ENCODE peak calls at places on chromosomes 2 and 18, in ten cellular contexts. V is stomach; I is RWPE2; E is naive thymus-derived CD4-positive, alpha-beta T cell; K is transverse colon; R is CD8-positive, alpha-beta T cell; Z is cardiac muscle cell; C is heart right ventricle; M is mesenchymal stem cell; Y is MM.1S. P is an unnamed sample.

GRCh38 chr2:26971911-26972786 is 1.7 kb downstream of the MAPRE3 start:
- DNase-seq in V (peak; percentile 49), I (no peak), E (no peak), K (no peak), R (no peak), Z (peak; percentile 52), C (no peak), M (no peak), Y (no peak), P (no peak)

GRCh38 chr18:79405781-79406575 is 10.2 kb downstream of the NFATC1 start:
- DNase-seq in V (peak; percentile 59), I (no peak), E (peak; percentile 94), K (peak; percentile 77), R (peak; percentile 78), Z (no peak), C (peak; percentile 59), M (no peak), Y (no peak), P (peak; percentile 59)

GRCh38 chr18:73768043-73768442 is 379.6 kb downstream of the FBXO15 start:
- DNase-seq in V (no peak), I (no peak), E (no peak), K (no peak), R (no peak), Z (no peak), C (no peak), M (no peak), Y (no peak), P (no peak)

GRCh38 chr2:202035941-202036372 is 2.3 kb downstream of the FZD7 start:
- DNase-seq in V (no peak), I (no peak), E (no peak), K (no peak), R (no peak), Z (peak; percentile 17), C (peak; percentile 22), M (no peak), Y (no peak), P (no peak)

GRCh38 chr2:16621348-16621747 is 44.3 kb downstream of the CYRIA start:
- DNase-seq in V (no peak), I (no peak), E (no peak), K (no peak), R (no peak), Z (no peak), C (no peak), M (peak; percentile 86), Y (no peak), P (no peak)

GRCh38 chr18:53991805-53992204 is 232.7 kb downstream of the MBD2 start:
- DNase-seq in V (no peak), I (no peak), E (no peak), K (no peak), R (no peak), Z (no peak), C (no peak), M (no peak), Y (no peak), P (no peak)

GRCh38 chr2:121648611-121649401 is 456 bp downstream of the CLASP1 start:
- DNase-seq in V (peak; percentile 52), I (peak; percentile 62), E (peak; percentile 66), K (peak; percentile 47), R (peak; percentile 29), Z (peak; percentile 78), C (peak; percentile 55), M (peak; percentile 74), Y (peak; percentile 57), P (peak; percentile 78)

GRCh38 chr2:26740346-26740745 is 23.7 kb upstream of the SLC35F6 start:
- DNase-seq in V (no peak), I (no peak), E (no peak), K (no peak), R (no peak), Z (no peak), C (no peak), M (no peak), Y (no peak), P (no peak)

GRCh38 chr18:62948788-62949187 is 233.4 kb downstream of the PHLPP1 start:
- DNase-seq in V (no peak), I (no peak), E (no peak), K (no peak), R (no peak), Z (no peak), C (no peak), M (no peak), Y (no peak), P (no peak)

GRCh38 chr2:65413610-65414009 is 18.8 kb downstream of the SPRED2 start:
- DNase-seq in V (no peak), I (no peak), E (no peak), K (no peak), R (no peak), Z (no peak), C (no peak), M (peak; percentile 26), Y (no peak), P (no peak)

GRCh38 chr2:65417509-65418085 is 14.8 kb downstream of the SPRED2 start:
- DNase-seq in V (no peak), I (no peak), E (no peak), K (no peak), R (no peak), Z (no peak), C (no peak), M (no peak), Y (no peak), P (no peak)

GRCh38 chr2:65416945-65417344 is 15.5 kb downstream of the SPRED2 start:
- DNase-seq in V (peak; percentile 67), I (no peak), E (no peak), K (peak; percentile 71), R (no peak), Z (no peak), C (no peak), M (no peak), Y (no peak), P (no peak)

GRCh38 chr2:65415091-65415490 is 17.3 kb downstream of the SPRED2 start:
- DNase-seq in V (no peak), I (no peak), E (no peak), K (no peak), R (no peak), Z (no peak), C (no peak), M (no peak), Y (no peak), P (no peak)

GRCh38 chr2:65416321-65416720 is 16.1 kb downstream of the SPRED2 start:
- DNase-seq in V (no peak), I (no peak), E (no peak), K (no peak), R (no peak), Z (no peak), C (no peak), M (no peak), Y (no peak), P (no peak)
- H3K4me1 ChIP-seq in V (peaks cover 50% of the 10 kb centered on the region), I (peaks cover 11% of the 10 kb centered on the region), E (no peaks in the 10 kb centered on the region), K (peaks cover 43% of the 10 kb centered on the region), R (peaks cover 9% of the 10 kb centered on the region), Z (peaks cover 7% of the 10 kb centered on the region), C (peaks cover 78% of the 10 kb centered on the region), M (peaks cover 8% of the 10 kb centered on the region), Y (no peaks in the 10 kb centered on the region), P (no peaks in the 10 kb centered on the region)

DNA sequence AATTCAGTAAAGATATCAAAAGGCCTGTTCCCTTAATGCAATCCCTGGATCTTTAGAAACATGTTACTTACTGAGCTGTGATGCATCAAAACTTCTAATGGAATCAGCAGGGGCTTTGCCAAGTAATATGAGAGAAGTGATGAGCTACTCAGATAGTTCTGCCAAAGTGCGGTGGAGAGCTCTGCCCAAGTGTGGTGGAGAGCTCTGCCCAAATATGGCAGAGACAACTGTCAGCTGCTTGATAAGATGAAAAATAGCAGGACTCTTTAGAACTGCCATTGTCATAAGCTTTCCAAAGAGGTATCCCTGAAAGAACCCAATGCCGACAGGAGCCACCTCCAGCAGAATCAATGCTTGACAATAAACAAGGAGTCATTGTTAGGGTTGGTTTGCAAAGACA is 167.9 kb upstream of the SLC39A10 start:
- DNase-seq in V (no peak), I (no peak), E (no peak), K (no peak), R (no peak), Z (peak; percentile 13), C (no peak), M (no peak), Y (no peak), P (no peak)
- H3K4me1 ChIP-seq in V (no peaks in the 10 kb centered on the region), I (peaks cover 12% of the 10 kb centered on the region), E (no peaks in the 10 kb centered on the region), K (no peaks in the 10 kb centered on the region), R (peaks cover 13% of the 10 kb centered on the region), Z (peaks cover 29% of the 10 kb centered on the region), C (no peaks in the 10 kb centered on the region), M (no peaks in the 10 kb centered on the region), Y (peaks cover 25% of the 10 kb centered on the region), P (no peaks in the 10 kb centered on the region)

GRCh38 chr2:168246072-168246482 is 1.3 kb downstream of the STK39 start:
- DNase-seq in V (no peak), I (no peak), E (no peak), K (no peak), R (no peak), Z (no peak), C (no peak), M (peak; percentile 26), Y (no peak), P (no peak)
- H3K4me1 ChIP-seq in V (peaks cover 39% of the 10 kb centered on the region), I (peaks cover 37% of the 10 kb centered on the region), E (peaks cover 34% of the 10 kb centered on the region), K (peaks cover 32% of the 10 kb centered on the region), R (peaks cover 46% of the 10 kb centered on the region), Z (peaks cover 36% of the 10 kb centered on the region), C (peaks cover 43% of the 10 kb centered on the region), M (peaks cover 8% of the 10 kb centered on the region), Y (peaks cover 6% of the 10 kb centered on the region), P (no peaks in the 10 kb centered on the region)

GRCh38 chr2:46117994-46118393 is 179.2 kb upstream of the EPAS1 start:
- DNase-seq in V (no peak), I (no peak), E (no peak), K (no peak), R (no peak), Z (no peak), C (no peak), M (no peak), Y (no peak), P (no peak)

GRCh38 chr2:46117379-46117778 is 179.8 kb upstream of the EPAS1 start:
- DNase-seq in V (no peak), I (no peak), E (no peak), K (no peak), R (no peak), Z (no peak), C (no peak), M (no peak), Y (no peak), P (no peak)

GRCh38 chr2:46116616-46117015 is 180.6 kb upstream of the EPAS1 start:
- DNase-seq in V (no peak), I (no peak), E (no peak), K (no peak), R (no peak), Z (no peak), C (no peak), M (no peak), Y (no peak), P (no peak)

GRCh38 chr2:46119453-46119852 is 177.8 kb upstream of the EPAS1 start:
- DNase-seq in V (no peak), I (no peak), E (no peak), K (no peak), R (no peak), Z (no peak), C (no peak), M (no peak), Y (no peak), P (no peak)

DNA sequence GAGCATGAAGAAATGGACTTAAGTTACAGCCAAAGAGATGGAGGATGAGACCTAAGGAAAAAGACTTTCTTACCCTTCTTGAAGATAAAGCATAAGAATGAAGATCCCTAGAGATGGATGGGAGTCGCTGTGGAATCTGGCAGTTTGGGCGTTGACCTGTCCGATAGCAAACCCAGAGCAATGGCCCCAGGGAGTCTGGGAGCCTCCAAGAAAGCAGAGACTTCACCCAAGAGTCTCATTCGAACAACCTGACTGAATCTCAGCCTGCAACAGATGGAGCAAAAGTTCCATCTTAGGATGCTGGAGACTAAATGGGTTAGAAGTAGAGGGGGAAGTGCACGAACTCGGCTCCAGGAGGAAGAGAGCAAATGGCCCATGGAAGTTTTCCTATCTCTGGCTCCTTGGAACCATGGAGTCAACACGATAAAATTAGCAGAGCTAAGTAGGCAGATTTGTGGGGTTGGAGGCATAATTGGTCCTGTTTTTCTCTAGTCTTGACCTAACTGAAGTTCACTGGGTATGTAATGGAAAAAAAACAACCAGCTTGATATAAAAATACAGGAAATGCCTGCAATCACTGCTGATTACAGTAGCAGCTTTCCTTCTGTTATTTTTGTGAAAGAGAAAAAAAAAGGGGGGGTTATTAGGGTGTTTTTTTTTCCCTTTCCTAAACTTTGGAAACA is 178.4 kb upstream of the EPAS1 start:
- DNase-seq in V (no peak), I (no peak), E (no peak), K (no peak), R (no peak), Z (no peak), C (no peak), M (no peak), Y (no peak), P (no peak)
- H3K4me1 ChIP-seq in V (peaks cover 17% of the 10 kb centered on the region), I (peaks cover 17% of the 10 kb centered on the region), E (no peaks in the 10 kb centered on the region), K (peaks cover 41% of the 10 kb centered on the region), R (no peaks in the 10 kb centered on the region), Z (no peaks in the 10 kb centered on the region), C (peaks cover 91% of the 10 kb centered on the region), M (peaks cover 4% of the 10 kb centered on the region), Y (no peaks in the 10 kb centered on the region), P (no peaks in the 10 kb centered on the region)

P was measured in testis.